ENCODE peak calls at places on chromosomes 5 and 9, in eight cellular contexts. One of them, this sample, is unnamed.

GRCh38 chr5:162657076-162657475 is 589.5 kb downstream of the GABRG2 start:
- DNase-seq in lower leg skin: no peak
- DNase-seq in kidney tubule cell: peak; percentile 78
- DNase-seq in fibroblast of the conjunctiva: no peak
- DNase-seq in HuH-7.5: no peak
- DNase-seq in T-helper 9 cell: no peak
- DNase-seq in SW480: no peak
- DNase-seq in psoas muscle: no peak
- DNase-seq in this sample: no peak

GRCh38 chr5:142548739-142549275 is 137.1 kb downstream of the FGF1 start:
- DNase-seq in kidney tubule cell: peak; percentile 95
- DNase-seq in fibroblast of the conjunctiva: peak; percentile 95
- DNase-seq in lower leg skin: no peak
- DNase-seq in HuH-7.5: peak; percentile 78
- DNase-seq in SW480: peak; percentile 95
- DNase-seq in psoas muscle: no peak
- DNase-seq in T-helper 9 cell: no peak
- DNase-seq in this sample: peak; percentile 82

GRCh38 chr5:52856564-52856963 is 68.8 kb downstream of the ITGA1 start:
- DNase-seq in SW480: no peak
- DNase-seq in T-helper 9 cell: no peak
- DNase-seq in kidney tubule cell: peak; percentile 85
- DNase-seq in psoas muscle: no peak
- DNase-seq in lower leg skin: no peak
- DNase-seq in HuH-7.5: no peak
- DNase-seq in fibroblast of the conjunctiva: no peak
- DNase-seq in this sample: no peak

GRCh38 chr5:87582149-87582548 is 169.4 kb upstream of the CCNH start:
- DNase-seq in T-helper 9 cell: no peak
- DNase-seq in lower leg skin: no peak
- DNase-seq in HuH-7.5: no peak
- DNase-seq in psoas muscle: no peak
- DNase-seq in kidney tubule cell: no peak
- DNase-seq in SW480: no peak
- DNase-seq in fibroblast of the conjunctiva: no peak
- DNase-seq in this sample: no peak

GRCh38 chr9:93591301-93591700 is 14.9 kb downstream of the PHF2 start:
- DNase-seq in psoas muscle: no peak
- DNase-seq in T-helper 9 cell: no peak
- DNase-seq in SW480: no peak
- DNase-seq in kidney tubule cell: no peak
- DNase-seq in HuH-7.5: no peak
- DNase-seq in fibroblast of the conjunctiva: no peak
- DNase-seq in lower leg skin: no peak
- DNase-seq in this sample: no peak

GRCh38 chr5:30574761-30575160 is 618.7 kb upstream of the CDH6 start:
- DNase-seq in fibroblast of the conjunctiva: no peak
- DNase-seq in kidney tubule cell: no peak
- DNase-seq in SW480: no peak
- DNase-seq in psoas muscle: no peak
- DNase-seq in lower leg skin: no peak
- DNase-seq in HuH-7.5: no peak
- DNase-seq in T-helper 9 cell: no peak
- DNase-seq in this sample: no peak

GRCh38 chr5:154309361-154309725 is 118.8 kb downstream of the GALNT10 start:
- DNase-seq in kidney tubule cell: peak; percentile 87
- DNase-seq in psoas muscle: no peak
- DNase-seq in lower leg skin: peak; percentile 42
- DNase-seq in SW480: no peak
- DNase-seq in HuH-7.5: no peak
- DNase-seq in T-helper 9 cell: no peak
- DNase-seq in fibroblast of the conjunctiva: no peak
- DNase-seq in this sample: peak; percentile 15

GRCh38 chr5:90113108-90113507 is 296.4 kb downstream of the CETN3 start:
- DNase-seq in lower leg skin: no peak
- DNase-seq in T-helper 9 cell: no peak
- DNase-seq in psoas muscle: no peak
- DNase-seq in HuH-7.5: no peak
- DNase-seq in kidney tubule cell: no peak
- DNase-seq in SW480: no peak
- DNase-seq in fibroblast of the conjunctiva: no peak
- DNase-seq in this sample: no peak

GRCh38 chr5:3348576-3349535 is 246.8 kb upstream of the IRX1 start:
- DNase-seq in lower leg skin: peak; percentile 70
- DNase-seq in HuH-7.5: no peak
- DNase-seq in psoas muscle: no peak
- DNase-seq in kidney tubule cell: no peak
- DNase-seq in T-helper 9 cell: no peak
- DNase-seq in fibroblast of the conjunctiva: no peak
- DNase-seq in SW480: no peak
- DNase-seq in this sample: no peak

GRCh38 chr9:81601639-81602623 is 87.4 kb downstream of the TLE1 start:
- DNase-seq in lower leg skin: peak; percentile 52
- DNase-seq in kidney tubule cell: peak; percentile 36
- DNase-seq in fibroblast of the conjunctiva: no peak
- DNase-seq in T-helper 9 cell: no peak
- DNase-seq in HuH-7.5: no peak
- DNase-seq in psoas muscle: no peak
- DNase-seq in SW480: no peak
- DNase-seq in this sample: no peak

GRCh38 chr5:112694853-112695709 is 42.6 kb upstream of the APC start:
- DNase-seq in psoas muscle: no peak
- DNase-seq in fibroblast of the conjunctiva: peak; percentile 38
- DNase-seq in lower leg skin: no peak
- DNase-seq in SW480: peak; percentile 62
- DNase-seq in T-helper 9 cell: no peak
- DNase-seq in kidney tubule cell: peak; percentile 11
- DNase-seq in HuH-7.5: no peak
- DNase-seq in this sample: peak; percentile 2

GRCh38 chr9:97675655-97676054 is 21.5 kb downstream of the XPA start:
- DNase-seq in kidney tubule cell: no peak
- DNase-seq in lower leg skin: no peak
- DNase-seq in HuH-7.5: no peak
- DNase-seq in T-helper 9 cell: no peak
- DNase-seq in psoas muscle: no peak
- DNase-seq in fibroblast of the conjunctiva: no peak
- DNase-seq in SW480: no peak
- DNase-seq in this sample: no peak

GRCh38 chr5:14701556-14701955 is 37.0 kb downstream of the OTULIN start:
- DNase-seq in psoas muscle: no peak
- DNase-seq in kidney tubule cell: no peak
- DNase-seq in fibroblast of the conjunctiva: no peak
- DNase-seq in T-helper 9 cell: no peak
- DNase-seq in lower leg skin: peak; percentile 66
- DNase-seq in HuH-7.5: no peak
- DNase-seq in SW480: no peak
- DNase-seq in this sample: no peak

GRCh38 chr9:131610231-131610761 is 65.0 kb downstream of the PRRT1B start:
- DNase-seq in T-helper 9 cell: no peak
- DNase-seq in psoas muscle: peak; percentile 50
- DNase-seq in lower leg skin: no peak
- DNase-seq in SW480: no peak
- DNase-seq in kidney tubule cell: no peak
- DNase-seq in fibroblast of the conjunctiva: peak; percentile 73
- DNase-seq in HuH-7.5: no peak
- DNase-seq in this sample: no peak

GRCh38 chr9:33025572-33026347 is 687 bp downstream of the DNAJA1 start:
- DNase-seq in psoas muscle: peak; percentile 63
- DNase-seq in fibroblast of the conjunctiva: no peak
- DNase-seq in HuH-7.5: no peak
- DNase-seq in SW480: peak; percentile 44
- DNase-seq in T-helper 9 cell: peak; percentile 69
- DNase-seq in lower leg skin: peak; percentile 91
- DNase-seq in kidney tubule cell: peak; percentile 75
- DNase-seq in this sample: no peak

GRCh38 chr5:60163762-60164161 is 270.2 kb upstream of the PDE4D start:
- DNase-seq in HuH-7.5: no peak
- DNase-seq in T-helper 9 cell: no peak
- DNase-seq in psoas muscle: no peak
- DNase-seq in SW480: no peak
- DNase-seq in fibroblast of the conjunctiva: no peak
- DNase-seq in lower leg skin: no peak
- DNase-seq in kidney tubule cell: peak; percentile 21
- DNase-seq in this sample: no peak

GRCh38 chr5:138408023-138408422 is 30.8 kb upstream of the REEP2 start:
- DNase-seq in psoas muscle: no peak
- DNase-seq in fibroblast of the conjunctiva: peak; percentile 1
- DNase-seq in T-helper 9 cell: no peak
- DNase-seq in kidney tubule cell: no peak
- DNase-seq in SW480: no peak
- DNase-seq in lower leg skin: no peak
- DNase-seq in HuH-7.5: no peak
- DNase-seq in this sample: no peak

GRCh38 chr9:110047955-110048472 is 159.9 kb downstream of the C9orf152 start:
- DNase-seq in SW480: no peak
- DNase-seq in fibroblast of the conjunctiva: no peak
- DNase-seq in T-helper 9 cell: peak; percentile 1
- DNase-seq in lower leg skin: no peak
- DNase-seq in kidney tubule cell: peak; percentile 28
- DNase-seq in HuH-7.5: no peak
- DNase-seq in psoas muscle: peak; percentile 20
- DNase-seq in this sample: no peak

GRCh38 chr9:76255781-76256455 is 138.3 kb downstream of the RFK start:
- DNase-seq in kidney tubule cell: no peak
- DNase-seq in HuH-7.5: no peak
- DNase-seq in fibroblast of the conjunctiva: peak; percentile 93
- DNase-seq in lower leg skin: no peak
- DNase-seq in T-helper 9 cell: no peak
- DNase-seq in psoas muscle: peak; percentile 32
- DNase-seq in SW480: no peak
- DNase-seq in this sample: peak; percentile 48

GRCh38 chr5:54390015-54390414 is 65.5 kb upstream of the HSPB3 start:
- DNase-seq in kidney tubule cell: peak; percentile 98
- DNase-seq in lower leg skin: no peak
- DNase-seq in HuH-7.5: no peak
- DNase-seq in psoas muscle: no peak
- DNase-seq in fibroblast of the conjunctiva: peak; percentile 60
- DNase-seq in SW480: peak; percentile 10
- DNase-seq in T-helper 9 cell: no peak
- DNase-seq in this sample: no peak

GRCh38 chr5:33764786-33765185 is 127.0 kb downstream of the ADAMTS12 start:
- DNase-seq in T-helper 9 cell: no peak
- DNase-seq in HuH-7.5: no peak
- DNase-seq in SW480: no peak
- DNase-seq in kidney tubule cell: no peak
- DNase-seq in lower leg skin: no peak
- DNase-seq in fibroblast of the conjunctiva: no peak
- DNase-seq in psoas muscle: no peak
- DNase-seq in this sample: no peak

GRCh38 chr5:169910393-169910792 is 69.9 kb downstream of the INSYN2B start:
- DNase-seq in kidney tubule cell: peak; percentile 20
- DNase-seq in fibroblast of the conjunctiva: no peak
- DNase-seq in lower leg skin: no peak
- DNase-seq in SW480: no peak
- DNase-seq in T-helper 9 cell: no peak
- DNase-seq in psoas muscle: no peak
- DNase-seq in HuH-7.5: no peak
- DNase-seq in this sample: no peak

GRCh38 chr5:143262393-143263174 is 140.9 kb downstream of the NR3C1 start:
- DNase-seq in lower leg skin: no peak
- DNase-seq in HuH-7.5: no peak
- DNase-seq in psoas muscle: no peak
- DNase-seq in kidney tubule cell: peak; percentile 82
- DNase-seq in fibroblast of the conjunctiva: peak; percentile 93
- DNase-seq in SW480: peak; percentile 42
- DNase-seq in T-helper 9 cell: no peak
- DNase-seq in this sample: peak; percentile 8

GRCh38 chr5:159800131-159800830 is 116.0 kb upstream of the ADRA1B start:
- DNase-seq in psoas muscle: no peak
- DNase-seq in fibroblast of the conjunctiva: no peak
- DNase-seq in lower leg skin: no peak
- DNase-seq in kidney tubule cell: no peak
- DNase-seq in SW480: no peak
- DNase-seq in T-helper 9 cell: no peak
- DNase-seq in HuH-7.5: no peak
- DNase-seq in this sample: no peak

GRCh38 chr9:104774831-104775573 is 11.1 kb downstream of the NIPSNAP3B start:
- DNase-seq in kidney tubule cell: no peak
- DNase-seq in SW480: no peak
- DNase-seq in fibroblast of the conjunctiva: no peak
- DNase-seq in T-helper 9 cell: no peak
- DNase-seq in lower leg skin: no peak
- DNase-seq in HuH-7.5: no peak
- DNase-seq in psoas muscle: no peak
- DNase-seq in this sample: no peak

GRCh38 chr5:173581408-173582197 is 34.8 kb downstream of the BOD1 start:
- DNase-seq in HuH-7.5: no peak
- DNase-seq in fibroblast of the conjunctiva: no peak
- DNase-seq in lower leg skin: no peak
- DNase-seq in SW480: no peak
- DNase-seq in T-helper 9 cell: peak; percentile 32
- DNase-seq in kidney tubule cell: peak; percentile 13
- DNase-seq in psoas muscle: no peak
- DNase-seq in this sample: no peak

GRCh38 chr9:37293664-37294524 is 128.6 kb upstream of the GRHPR start:
- DNase-seq in HuH-7.5: no peak
- DNase-seq in psoas muscle: no peak
- DNase-seq in SW480: no peak
- DNase-seq in fibroblast of the conjunctiva: peak; percentile 49
- DNase-seq in lower leg skin: no peak
- DNase-seq in kidney tubule cell: no peak
- DNase-seq in T-helper 9 cell: no peak
- DNase-seq in this sample: no peak

GRCh38 chr5:145483211-145483610 is 351.9 kb downstream of the PRELID2 start:
- DNase-seq in fibroblast of the conjunctiva: no peak
- DNase-seq in T-helper 9 cell: no peak
- DNase-seq in lower leg skin: no peak
- DNase-seq in HuH-7.5: no peak
- DNase-seq in psoas muscle: no peak
- DNase-seq in kidney tubule cell: peak; percentile 88
- DNase-seq in SW480: no peak
- DNase-seq in this sample: no peak

GRCh38 chr9:125538092-125538473 is 168.9 kb downstream of the MAPKAP1 start:
- DNase-seq in T-helper 9 cell: no peak
- DNase-seq in psoas muscle: no peak
- DNase-seq in fibroblast of the conjunctiva: peak; percentile 79
- DNase-seq in lower leg skin: no peak
- DNase-seq in kidney tubule cell: peak; percentile 97
- DNase-seq in SW480: peak; percentile 15
- DNase-seq in HuH-7.5: peak; percentile 44
- DNase-seq in this sample: peak; percentile 64

GRCh38 chr5:139374909-139375308 is 8.2 kb downstream of the SLC23A1 start:
- DNase-seq in lower leg skin: peak; percentile 77
- DNase-seq in SW480: no peak
- DNase-seq in kidney tubule cell: no peak
- DNase-seq in T-helper 9 cell: no peak
- DNase-seq in HuH-7.5: no peak
- DNase-seq in psoas muscle: no peak
- DNase-seq in fibroblast of the conjunctiva: no peak
- DNase-seq in this sample: no peak

GRCh38 chr9:38046669-38047300 is 22.2 kb downstream of the SHB start:
- DNase-seq in psoas muscle: no peak
- DNase-seq in fibroblast of the conjunctiva: no peak
- DNase-seq in HuH-7.5: no peak
- DNase-seq in lower leg skin: no peak
- DNase-seq in kidney tubule cell: peak; percentile 92
- DNase-seq in SW480: peak; percentile 78
- DNase-seq in T-helper 9 cell: no peak
- DNase-seq in this sample: peak; percentile 31

GRCh38 chr9:108162664-108163063 is 673.1 kb upstream of the KLF4 start:
- DNase-seq in SW480: peak; percentile 27
- DNase-seq in T-helper 9 cell: no peak
- DNase-seq in lower leg skin: no peak
- DNase-seq in fibroblast of the conjunctiva: peak; percentile 67
- DNase-seq in HuH-7.5: no peak
- DNase-seq in kidney tubule cell: peak; percentile 72
- DNase-seq in psoas muscle: peak; percentile 37
- DNase-seq in this sample: peak; percentile 23

GRCh38 chr9:89522261-89522978 is 24.5 kb upstream of the SEMA4D start:
- DNase-seq in lower leg skin: no peak
- DNase-seq in fibroblast of the conjunctiva: no peak
- DNase-seq in T-helper 9 cell: peak; percentile 58
- DNase-seq in SW480: no peak
- DNase-seq in psoas muscle: no peak
- DNase-seq in HuH-7.5: no peak
- DNase-seq in kidney tubule cell: peak; percentile 78
- DNase-seq in this sample: no peak

GRCh38 chr5:133664422-133664821 is 52.1 kb upstream of the FSTL4 start:
- DNase-seq in lower leg skin: peak; percentile 54
- DNase-seq in HuH-7.5: no peak
- DNase-seq in fibroblast of the conjunctiva: no peak
- DNase-seq in psoas muscle: no peak
- DNase-seq in SW480: peak; percentile 97
- DNase-seq in kidney tubule cell: peak; percentile 94
- DNase-seq in T-helper 9 cell: no peak
- DNase-seq in this sample: no peak